ENCODE peak calls at places on chromosomes 16 and 17, in four cellular contexts. V is pancreas; D is CD8-positive, alpha-beta memory T cell; J is mesendoderm. H is an unnamed sample.

GRCh38 chr17:80692931-80693467 is 148.4 kb downstream of the RPTOR start:
- DNase-seq in V (no peak), D (no peak), J (no peak), H (no peak)

GRCh38 chr16:70717817-70718216 is 32.0 kb upstream of the MTSS2 start:
- DNase-seq in V (no peak), D (no peak), J (no peak), H (no peak)

GRCh38 chr17:17837380-17837821 is 615 bp upstream of the SREBF1 start:
- DNase-seq in V (no peak), D (no peak), J (peak; percentile 96), H (no peak)

GRCh38 chr16:12097523-12098428 is 121.2 kb downstream of the SNX29 start:
- DNase-seq in V (no peak), D (no peak), J (peak; percentile 50), H (peak; percentile 26)

GRCh38 chr16:79128706-79129105 is 471.8 kb downstream of the MAF start:
- DNase-seq in V (no peak), D (no peak), J (no peak), H (no peak)

GRCh38 chr17:21377821-21378396 is 1.8 kb downstream of the KCNJ12 start:
- DNase-seq in V (no peak), D (no peak), J (no peak), H (no peak)

GRCh38 chr17:83196088-83196765 is 116.8 kb downstream of the METRNL start:
- DNase-seq in V (no peak), D (no peak), J (no peak), H (no peak)

GRCh38 chr17:53525590-53525989 is 297.1 kb upstream of the KIF2B start:
- DNase-seq in V (no peak), D (no peak), J (no peak), H (no peak)

GRCh38 chr17:6938637-6939036 is 57.2 kb upstream of the ALOX12 start:
- DNase-seq in V (no peak), D (no peak), J (no peak), H (no peak)

DNA sequence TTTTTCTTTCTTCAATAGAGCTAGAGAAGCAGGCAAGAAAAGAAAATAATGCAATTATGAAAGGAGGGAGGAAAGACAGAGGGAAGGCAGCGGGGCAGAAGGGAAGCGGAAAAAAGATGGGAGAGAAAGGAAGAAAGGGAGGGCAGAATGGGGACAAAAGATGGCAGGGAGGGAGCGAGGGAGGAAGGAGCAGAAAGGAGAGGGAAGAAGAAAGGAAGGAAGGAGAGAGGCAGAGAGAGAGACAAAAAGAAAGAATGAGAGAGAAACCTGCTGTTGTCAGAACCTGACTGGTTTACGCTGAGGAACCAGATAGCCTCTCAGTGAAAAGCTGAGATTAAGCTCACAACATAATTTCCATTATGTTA is 31.9 kb upstream of the TOX3 start:
- DNase-seq in V (no peak), D (no peak), J (no peak), H (no peak)
- H3K27ac ChIP-seq in V (peak overlapping the region; percentile 59), D (no peak overlapping the region), J (no peak overlapping the region), H (no peak overlapping the region)

GRCh38 chr17:47224971-47225370 is 15.8 kb downstream of the MYL4 start:
- DNase-seq in V (no peak), D (no peak), J (no peak), H (no peak)

GRCh38 chr17:47227862-47228261 is 18.7 kb downstream of the MYL4 start:
- DNase-seq in V (no peak), D (no peak), J (no peak), H (no peak)

GRCh38 chr17:47225436-47225858 is 16.3 kb downstream of the MYL4 start:
- DNase-seq in V (peak; percentile 36), D (no peak), J (no peak), H (no peak)

GRCh38 chr17:47223460-47223859 is 14.3 kb downstream of the MYL4 start:
- DNase-seq in V (no peak), D (no peak), J (no peak), H (no peak)

DNA sequence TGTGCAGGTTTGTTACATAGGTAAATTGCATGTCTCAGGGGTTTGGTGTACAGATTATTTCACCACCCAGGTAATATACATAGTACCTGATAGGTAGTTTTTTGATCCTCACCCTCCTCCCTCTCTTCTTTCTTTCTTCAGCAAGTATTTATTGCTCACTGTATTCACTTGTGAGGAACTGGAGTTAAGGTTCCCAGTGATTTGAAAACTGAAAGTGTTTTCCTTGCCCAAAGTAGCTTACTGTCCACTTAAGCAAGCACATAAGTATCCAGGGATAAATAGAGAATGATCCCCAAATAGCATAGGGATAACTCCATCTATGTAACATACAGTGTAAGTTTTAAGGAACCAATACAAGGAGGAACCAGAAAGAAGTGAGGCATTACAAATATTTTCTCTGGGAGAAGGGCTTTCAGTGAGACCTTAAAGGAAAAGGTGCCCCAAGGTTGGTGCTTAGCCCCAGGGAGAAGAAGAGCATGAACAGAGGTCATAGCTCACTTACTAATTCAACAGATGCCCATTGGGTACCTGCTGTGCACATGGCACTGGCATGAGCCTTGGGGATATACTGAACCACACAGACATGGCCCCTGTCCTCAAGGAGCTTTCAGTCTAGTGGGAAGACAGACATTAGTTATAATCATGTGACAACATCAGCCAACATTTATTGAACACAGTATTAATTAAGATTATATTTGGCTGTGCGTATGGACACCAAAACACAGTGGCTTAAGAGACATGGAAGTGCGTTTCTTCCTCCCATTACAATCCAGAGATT is 17.0 kb downstream of the MYL4 start:
- DNase-seq in V (no peak), D (no peak), J (no peak), H (no peak)
- H3K27ac ChIP-seq in V (peak overlapping the region; percentile 33), D (peak overlapping the region; percentile 16), J (no peak overlapping the region), H (peak overlapping the region; percentile 31)

GRCh38 chr16:28914325-28914724 is 10.7 kb downstream of the RABEP2 start:
- DNase-seq in V (no peak), D (no peak), J (no peak), H (no peak)

GRCh38 chr16:28915181-28915580 is 9.9 kb downstream of the RABEP2 start:
- DNase-seq in V (no peak), D (no peak), J (no peak), H (no peak)

GRCh38 chr16:28912558-28912957 is 12.5 kb downstream of the RABEP2 start:
- DNase-seq in V (no peak), D (no peak), J (no peak), H (no peak)

GRCh38 chr16:28905800-28906372 is 19.2 kb downstream of the RABEP2 start:
- DNase-seq in V (no peak), D (no peak), J (no peak), H (no peak)

DNA sequence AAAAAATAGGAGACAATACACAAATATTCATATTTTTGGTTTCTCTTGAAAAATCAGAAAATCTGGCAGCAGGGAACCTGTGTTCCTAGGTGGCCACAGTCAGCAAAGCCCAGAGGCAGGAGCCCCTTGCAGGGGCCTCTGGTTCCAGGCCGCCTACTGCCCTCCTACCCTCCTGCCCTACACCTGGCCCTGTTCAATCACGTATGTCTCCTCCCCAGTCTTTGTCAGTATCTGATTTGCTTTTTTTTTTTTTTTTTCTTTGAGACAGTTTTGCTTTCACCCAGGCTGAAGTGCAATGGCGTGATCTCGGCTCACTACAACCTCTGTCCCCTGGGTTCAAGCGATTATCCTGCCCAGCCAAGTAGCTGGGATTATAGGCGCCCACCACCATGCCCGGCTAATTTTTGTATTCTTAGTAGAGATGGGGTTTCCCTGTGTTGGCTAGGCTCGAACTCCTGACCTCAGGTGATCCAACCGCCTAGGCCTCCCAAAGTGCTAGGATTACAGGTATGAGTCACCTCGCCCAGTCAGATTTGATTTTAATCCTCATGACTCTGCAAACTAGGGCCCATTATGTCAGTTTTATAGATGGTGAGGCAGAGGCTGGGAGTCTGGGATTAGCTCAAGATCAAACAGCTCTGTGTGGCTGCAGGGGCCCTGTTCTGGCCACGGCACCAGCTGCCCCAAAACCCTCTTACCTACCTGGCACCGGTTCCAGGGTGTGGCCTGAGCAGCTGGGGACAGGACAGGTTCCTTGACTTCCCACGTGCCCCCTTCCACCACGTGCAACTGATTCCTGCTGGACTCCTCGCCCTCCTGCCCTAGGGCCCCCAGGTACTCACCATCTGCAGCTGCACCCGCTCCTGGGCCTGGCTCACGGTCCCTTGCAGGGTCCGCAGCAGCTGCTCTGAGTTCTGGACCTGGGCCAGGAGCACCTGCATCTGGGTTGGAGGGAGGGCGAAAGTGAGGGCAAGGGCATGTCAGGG is 14.7 kb downstream of the RABEP2 start:
- DNase-seq in V (no peak), D (no peak), J (peak; percentile 9), H (no peak)
- H3K27ac ChIP-seq in V (no peak overlapping the region), D (no peak overlapping the region), J (no peak overlapping the region), H (no peak overlapping the region)

GRCh38 chr16:48076455-48077012 is 79.3 kb downstream of the ABCC12 start:
- DNase-seq in V (no peak), D (no peak), J (no peak), H (no peak)

GRCh38 chr16:48087639-48088038 is 68.2 kb downstream of the ABCC12 start:
- DNase-seq in V (no peak), D (no peak), J (no peak), H (no peak)

GRCh38 chr16:48086422-48086821 is 69.4 kb downstream of the ABCC12 start:
- DNase-seq in V (no peak), D (no peak), J (no peak), H (no peak)

GRCh38 chr16:48082516-48082915 is 73.3 kb downstream of the ABCC12 start:
- DNase-seq in V (no peak), D (no peak), J (no peak), H (no peak)

DNA sequence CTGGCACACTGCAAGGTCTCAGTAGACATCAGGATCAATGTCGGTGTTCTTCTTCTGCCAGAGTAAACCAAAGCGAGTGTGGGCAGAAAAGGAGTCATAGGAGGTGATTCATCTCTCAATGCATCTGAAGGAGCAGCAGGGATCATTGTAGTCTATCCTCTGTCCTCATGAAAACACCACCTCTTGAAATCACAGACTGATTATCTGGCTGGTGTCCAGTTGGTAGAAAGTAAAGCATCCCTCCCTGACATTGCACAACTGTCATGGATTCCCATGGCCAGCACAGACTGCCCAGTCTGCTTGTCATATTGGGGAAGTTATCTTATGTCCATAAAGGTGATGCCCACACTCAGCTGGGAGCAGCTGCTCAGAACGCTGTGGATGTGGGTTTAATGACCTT is 74.1 kb downstream of the ABCC12 start:
- DNase-seq in V (no peak), D (no peak), J (no peak), H (no peak)
- H3K27ac ChIP-seq in V (no peak overlapping the region), D (no peak overlapping the region), J (no peak overlapping the region), H (no peak overlapping the region)

GRCh38 chr16:46836521-46837292 is 5.7 kb upstream of the C16orf87 start:
- DNase-seq in V (no peak), D (no peak), J (no peak), H (no peak)
- H3K27ac ChIP-seq in V (no peak overlapping the region), D (no peak overlapping the region), J (no peak overlapping the region), H (no peak overlapping the region)

GRCh38 chr17:12288007-12288406 is 267.3 kb downstream of the MAP2K4 start:
- DNase-seq in V (no peak), D (no peak), J (no peak), H (no peak)
- H3K27ac ChIP-seq in V (no peak overlapping the region), D (no peak overlapping the region), J (no peak overlapping the region), H (no peak overlapping the region)